ENCODE peak calls at places on chromosomes 16 and 17, in six cellular contexts. Y is ascending aorta, F is tibial artery, D is psoas muscle, G is WERI-Rb-1, X is thoracic aorta. R is an unnamed sample.

GRCh38 chr16:23914935-23915549 is 79.3 kb downstream of the PRKCB start:
- DNase-seq in Y (no peak), F (no peak), D (no peak), G (no peak), X (no peak), R (no peak)

GRCh38 chr16:56241596-56241995 is 50.3 kb downstream of the GNAO1 start:
- DNase-seq in Y (peak), F (no peak), D (no peak), G (no peak), X (no peak), R (no peak)

GRCh38 chr16:66588981-66589713 is 9.9 kb downstream of the CMTM2 start:
- DNase-seq in Y (no peak), F (peak), D (peak), G (peak), X (no peak), R (no peak)

GRCh38 chr16:88570691-88571092 is 489 bp downstream of the ZC3H18 start:
- DNase-seq in Y (no peak), F (no peak), D (no peak), G (no peak), X (no peak), R (no peak)

GRCh38 chr17:28738680-28739384 is 5.0 kb upstream of the TRAF4 start:
- DNase-seq in Y (no peak), F (no peak), D (peak), G (no peak), X (no peak), R (no peak)

GRCh38 chr16:13909872-13910303 is 10.1 kb upstream of the ERCC4 start:
- DNase-seq in Y (peak), F (peak), D (no peak), G (no peak), X (peak), R (no peak)

GRCh38 chr16:21163576-21163975 is 5.1 kb downstream of the LDAF1 start:
- DNase-seq in Y (no peak), F (no peak), D (no peak), G (no peak), X (no peak), R (no peak)

GRCh38 chr16:67931712-67932461 is at the start of gene CTRL:
- DNase-seq in Y (no peak), F (no peak), D (peak), G (no peak), X (no peak), R (no peak)

GRCh38 chr16:28258571-28258970 is 33.8 kb upstream of the SBK1 start:
- DNase-seq in Y (no peak), F (no peak), D (peak), G (peak), X (no peak), R (no peak)

GRCh38 chr16:84156342-84156784 is 11.3 kb downstream of the DNAAF1 start:
- DNase-seq in Y (no peak), F (no peak), D (no peak), G (no peak), X (no peak), R (no peak)

GRCh38 chr17:73497721-73498120 is 146.5 kb downstream of the SDK2 start:
- DNase-seq in Y (no peak), F (no peak), D (no peak), G (no peak), X (no peak), R (no peak)

GRCh38 chr16:3879887-3880564 is 487 bp downstream of the CREBBP start:
- DNase-seq in Y (peak), F (peak), D (peak), G (peak), X (no peak), R (peak)

GRCh38 chr17:59668816-59669215 is 38.4 kb downstream of the PTRH2 start:
- DNase-seq in Y (no peak), F (no peak), D (no peak), G (no peak), X (no peak), R (no peak)

GRCh38 chr17:49968380-49969133 is 433 bp upstream of the DLX4 start:
- DNase-seq in Y (no peak), F (peak), D (peak), G (peak), X (no peak), R (no peak)

GRCh38 chr17:55198690-55199370 is 65.9 kb upstream of the HLF start:
- DNase-seq in Y (no peak), F (no peak), D (no peak), G (no peak), X (no peak), R (no peak)

GRCh38 chr16:72995151-72995881 is 52.6 kb downstream of the ZFHX3 start:
- DNase-seq in Y (peak), F (peak), D (no peak), G (peak), X (no peak), R (no peak)

GRCh38 chr17:34364741-34365140 is 1.7 kb upstream of the CCL1 start:
- DNase-seq in Y (no peak), F (no peak), D (no peak), G (no peak), X (no peak), R (no peak)

GRCh38 chr17:2929881-2930533 is 133.4 kb downstream of the OR1D5 start:
- DNase-seq in Y (no peak), F (no peak), D (no peak), G (peak), X (no peak), R (no peak)

GRCh38 chr17:78925234-78925633 is at the start of gene TIMP2:
- DNase-seq in Y (peak), F (peak), D (peak), G (peak), X (peak), R (peak)

GRCh38 chr16:83365166-83365565 is 442.6 kb upstream of the HSBP1 start:
- DNase-seq in Y (no peak), F (no peak), D (no peak), G (no peak), X (no peak), R (no peak)

GRCh38 chr16:1312459-1312801 is 3.0 kb downstream of the UBE2I start:
- DNase-seq in Y (no peak), F (no peak), D (no peak), G (no peak), X (no peak), R (no peak)

GRCh38 chr17:34139996-34140395 is 115.1 kb upstream of the CCL2 start:
- DNase-seq in Y (no peak), F (no peak), D (no peak), G (no peak), X (no peak), R (no peak)

GRCh38 chr16:31421587-31421986 is 6.6 kb downstream of the COX6A2 start:
- DNase-seq in Y (no peak), F (no peak), D (no peak), G (no peak), X (no peak), R (no peak)

GRCh38 chr16:68526143-68526781 is 12.8 kb upstream of the ZFP90 start:
- DNase-seq in Y (no peak), F (no peak), D (no peak), G (no peak), X (no peak), R (no peak)

GRCh38 chr17:81315170-81315884 is 20.2 kb upstream of the SLC38A10 start:
- DNase-seq in Y (no peak), F (no peak), D (no peak), G (no peak), X (no peak), R (no peak)

GRCh38 chr17:45367216-45367615 is 50.4 kb upstream of the MAP3K14 start:
- DNase-seq in Y (peak), F (no peak), D (no peak), G (no peak), X (no peak), R (no peak)

GRCh38 chr16:89455178-89455577 is 35.2 kb downstream of the ANKRD11 start:
- DNase-seq in Y (no peak), F (no peak), D (no peak), G (no peak), X (no peak), R (no peak)

DNA sequence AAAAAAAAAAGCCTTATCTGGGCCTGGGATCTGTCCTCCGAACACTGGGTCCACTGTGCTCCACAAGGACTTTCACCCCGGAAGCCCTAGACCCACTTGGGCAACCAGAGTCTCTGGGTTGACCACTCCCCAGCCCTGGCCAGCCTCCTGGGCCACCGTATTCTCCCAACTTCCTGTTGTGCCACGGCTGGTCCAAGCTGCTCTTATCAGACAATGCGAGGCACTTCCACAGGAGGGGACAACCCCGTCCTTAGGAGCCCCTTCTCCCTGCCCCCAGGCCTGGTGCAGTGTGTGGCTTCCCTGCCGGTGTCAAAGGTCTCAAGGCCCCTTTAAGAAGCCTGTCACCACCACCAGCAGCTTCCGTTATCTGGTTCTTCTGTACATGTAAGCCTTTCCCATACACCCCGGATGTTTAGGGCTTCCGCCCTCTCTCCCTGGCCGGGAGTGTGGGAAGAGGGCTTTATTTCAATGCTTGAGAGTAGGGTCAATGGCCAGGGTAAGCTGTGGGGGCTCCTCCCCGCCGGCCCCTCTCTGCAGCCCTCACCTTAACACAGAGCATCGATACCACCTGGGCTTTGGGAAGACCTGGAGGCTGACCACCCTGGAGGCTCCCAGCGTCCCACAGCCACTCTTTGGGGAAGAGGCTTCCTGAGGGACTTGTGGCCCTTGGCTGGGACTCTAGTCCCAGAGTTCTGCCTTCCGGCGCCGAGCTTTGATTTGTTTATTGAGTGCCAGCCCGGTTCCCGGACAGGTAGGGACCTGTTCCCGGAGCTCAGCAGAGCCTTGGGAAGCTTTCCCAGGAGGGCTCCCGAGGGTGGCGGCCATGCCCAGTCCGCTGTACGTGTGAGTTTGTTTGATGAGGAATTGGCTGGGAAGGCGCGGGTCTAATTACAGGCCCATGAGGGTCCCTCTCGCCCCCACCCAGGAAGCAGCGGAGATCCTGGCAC is 313.1 kb downstream of the SEC14L1 start:
- DNase-seq in Y (peak), F (no peak), D (no peak), G (no peak), X (no peak), R (no peak)
- H3K27ac ChIP-seq in Y (no peak), F (no peak), D (peak), G (peak), X (no peak), R (peak)

DNA sequence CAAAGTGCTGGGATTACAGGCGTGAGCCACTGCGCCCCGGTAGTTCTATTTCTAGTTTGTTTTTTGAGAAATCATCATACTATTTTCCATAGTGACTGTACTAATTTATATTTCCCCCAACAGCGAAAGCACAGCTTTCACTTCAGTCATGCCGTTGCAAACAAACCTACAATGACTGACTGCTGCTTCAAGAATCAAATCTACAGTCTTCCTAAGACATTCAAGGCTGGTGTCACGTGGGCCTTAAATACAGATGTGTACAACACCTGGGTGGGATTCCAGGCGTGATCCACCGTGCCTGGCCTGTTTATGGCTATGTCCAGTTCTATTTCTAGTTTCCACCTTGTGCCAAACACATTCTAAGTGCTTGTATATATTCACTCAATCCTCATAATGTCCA is 72.0 kb downstream of the ABCC6 start:
- DNase-seq in Y (no peak), F (no peak), D (no peak), G (no peak), X (no peak), R (no peak)
- H3K27ac ChIP-seq in Y (no peak), F (no peak), D (no peak), G (no peak), X (no peak), R (no peak)

GRCh38 chr16:81614171-81614570 is 164.9 kb upstream of the PLCG2 start:
- DNase-seq in Y (no peak), F (no peak), D (no peak), G (no peak), X (no peak), R (no peak)
- H3K27ac ChIP-seq in Y (no peak), F (no peak), D (no peak), G (no peak), X (no peak), R (no peak)

GRCh38 chr17:58231644-58232043 is 6.7 kb upstream of the LPO start:
- DNase-seq in Y (no peak), F (no peak), D (no peak), G (no peak), X (no peak), R (no peak)
- H3K27ac ChIP-seq in Y (no peak), F (no peak), D (no peak), G (no peak), X (no peak), R (no peak)

GRCh38 chr17:47707056-47707791 is 13.3 kb downstream of the TBKBP1 start:
- DNase-seq in Y (no peak), F (no peak), D (no peak), G (no peak), X (no peak), R (peak)
- H3K27ac ChIP-seq in Y (peak), F (no peak), D (no peak), G (peak), X (no peak), R (peak)

DNA sequence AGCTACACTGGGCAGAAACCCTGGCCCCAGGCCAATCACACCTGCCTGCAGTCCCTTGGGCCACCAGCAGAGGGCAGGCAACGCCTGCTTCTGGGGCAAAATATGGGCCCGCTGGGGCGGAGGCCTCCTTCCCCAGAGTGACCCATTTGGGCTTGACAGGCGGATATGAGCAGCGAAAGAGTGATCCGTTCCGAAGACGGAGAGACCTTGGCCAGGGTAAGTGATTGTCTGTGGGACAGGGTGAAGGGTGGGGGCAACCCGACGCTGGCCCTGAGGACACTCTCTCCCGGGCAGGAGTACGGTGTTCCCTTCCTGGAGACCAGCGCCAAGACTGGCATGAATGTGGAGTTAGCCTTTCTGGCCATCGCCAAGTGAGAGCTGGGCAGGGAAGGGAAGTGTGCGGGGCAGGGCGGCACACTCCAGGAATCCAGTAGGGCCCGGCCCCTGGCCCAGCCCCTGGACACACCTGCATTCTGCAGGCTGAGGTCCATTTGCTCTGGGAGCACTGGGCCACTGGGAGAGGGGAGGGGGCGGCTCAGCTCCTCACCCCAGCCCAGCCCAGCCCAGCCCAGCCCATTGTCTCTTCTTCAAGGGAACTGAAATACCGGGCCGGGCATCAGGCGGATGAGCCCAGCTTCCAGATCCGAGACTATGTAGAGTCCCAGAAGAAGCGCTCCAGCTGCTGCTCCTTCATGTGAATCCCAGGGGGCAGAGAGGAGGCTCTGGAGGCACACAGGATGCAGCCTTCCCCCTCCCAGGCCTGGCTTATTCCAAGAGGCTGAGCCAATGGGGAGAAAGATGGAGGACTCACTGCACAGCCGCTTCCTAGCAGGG is 3.5 kb upstream of the NHERF1 start:
- DNase-seq in Y (peak), F (peak), D (peak), G (peak), X (peak), R (peak)
- H3K27ac ChIP-seq in Y (peak), F (peak), D (peak), G (no peak), X (peak), R (peak)